ENCODE peak calls at places on chromosomes 1 and 21, in six cellular contexts. One of them, this sample, is unnamed.

GRCh38 chr1:93623875-93624274 is 57.8 kb downstream of the BCAR3 start:
- DNase-seq in tibial nerve: no peak
- DNase-seq in uterus: no peak
- DNase-seq in cardiac muscle cell: no peak
- DNase-seq in MM.1S: no peak
- DNase-seq in BJ: peak
- DNase-seq in this sample: peak

GRCh38 chr1:89719502-89720306 is 86.8 kb downstream of the LRRC8C start:
- DNase-seq in cardiac muscle cell: no peak
- DNase-seq in MM.1S: peak
- DNase-seq in BJ: no peak
- DNase-seq in tibial nerve: no peak
- DNase-seq in uterus: no peak
- DNase-seq in this sample: peak

GRCh38 chr21:38984568-38984967 is 178.8 kb downstream of the ETS2 start:
- DNase-seq in cardiac muscle cell: no peak
- DNase-seq in tibial nerve: no peak
- DNase-seq in uterus: no peak
- DNase-seq in BJ: no peak
- DNase-seq in MM.1S: no peak
- DNase-seq in this sample: no peak

GRCh38 chr1:243447844-243448243 is 192.0 kb downstream of the SDCCAG8 start:
- DNase-seq in MM.1S: no peak
- DNase-seq in BJ: no peak
- DNase-seq in cardiac muscle cell: no peak
- DNase-seq in uterus: no peak
- DNase-seq in tibial nerve: no peak
- DNase-seq in this sample: no peak

GRCh38 chr1:17207966-17208418 is 3.1 kb downstream of the PADI1 start:
- DNase-seq in tibial nerve: no peak
- DNase-seq in MM.1S: no peak
- DNase-seq in uterus: no peak
- DNase-seq in cardiac muscle cell: no peak
- DNase-seq in BJ: no peak
- DNase-seq in this sample: peak

GRCh38 chr21:28212056-28212455 is 780.6 kb downstream of the LTN1 start:
- DNase-seq in cardiac muscle cell: no peak
- DNase-seq in uterus: peak
- DNase-seq in BJ: no peak
- DNase-seq in tibial nerve: no peak
- DNase-seq in MM.1S: no peak
- DNase-seq in this sample: no peak

GRCh38 chr1:30038134-30039025 is 685.0 kb downstream of the MATN1 start:
- DNase-seq in tibial nerve: no peak
- DNase-seq in MM.1S: no peak
- DNase-seq in cardiac muscle cell: no peak
- DNase-seq in uterus: no peak
- DNase-seq in BJ: no peak
- DNase-seq in this sample: no peak

GRCh38 chr1:86487805-86488141 is 19.0 kb downstream of the CLCA1 start:
- DNase-seq in MM.1S: no peak
- DNase-seq in BJ: no peak
- DNase-seq in tibial nerve: no peak
- DNase-seq in cardiac muscle cell: no peak
- DNase-seq in uterus: no peak
- DNase-seq in this sample: no peak

GRCh38 chr1:33348676-33349080 is 27.8 kb upstream of the A3GALT2 start:
- DNase-seq in uterus: no peak
- DNase-seq in MM.1S: peak
- DNase-seq in cardiac muscle cell: no peak
- DNase-seq in BJ: no peak
- DNase-seq in tibial nerve: no peak
- DNase-seq in this sample: no peak

GRCh38 chr21:36719614-36720013 is 20.7 kb downstream of the SIM2 start:
- DNase-seq in MM.1S: no peak
- DNase-seq in uterus: no peak
- DNase-seq in tibial nerve: no peak
- DNase-seq in cardiac muscle cell: no peak
- DNase-seq in BJ: no peak
- DNase-seq in this sample: no peak

GRCh38 chr1:228735871-228736586 is 750 bp downstream of the RHOU start:
- DNase-seq in uterus: peak
- DNase-seq in BJ: no peak
- DNase-seq in cardiac muscle cell: peak
- DNase-seq in MM.1S: peak
- DNase-seq in tibial nerve: peak
- DNase-seq in this sample: no peak

GRCh38 chr1:71339238-71339637 is 258.4 kb upstream of the ZRANB2 start:
- DNase-seq in cardiac muscle cell: no peak
- DNase-seq in tibial nerve: no peak
- DNase-seq in MM.1S: no peak
- DNase-seq in uterus: no peak
- DNase-seq in BJ: no peak
- DNase-seq in this sample: peak

GRCh38 chr1:71345491-71345890 is 264.7 kb upstream of the ZRANB2 start:
- DNase-seq in BJ: no peak
- DNase-seq in cardiac muscle cell: no peak
- DNase-seq in MM.1S: no peak
- DNase-seq in tibial nerve: no peak
- DNase-seq in uterus: no peak
- DNase-seq in this sample: no peak

DNA sequence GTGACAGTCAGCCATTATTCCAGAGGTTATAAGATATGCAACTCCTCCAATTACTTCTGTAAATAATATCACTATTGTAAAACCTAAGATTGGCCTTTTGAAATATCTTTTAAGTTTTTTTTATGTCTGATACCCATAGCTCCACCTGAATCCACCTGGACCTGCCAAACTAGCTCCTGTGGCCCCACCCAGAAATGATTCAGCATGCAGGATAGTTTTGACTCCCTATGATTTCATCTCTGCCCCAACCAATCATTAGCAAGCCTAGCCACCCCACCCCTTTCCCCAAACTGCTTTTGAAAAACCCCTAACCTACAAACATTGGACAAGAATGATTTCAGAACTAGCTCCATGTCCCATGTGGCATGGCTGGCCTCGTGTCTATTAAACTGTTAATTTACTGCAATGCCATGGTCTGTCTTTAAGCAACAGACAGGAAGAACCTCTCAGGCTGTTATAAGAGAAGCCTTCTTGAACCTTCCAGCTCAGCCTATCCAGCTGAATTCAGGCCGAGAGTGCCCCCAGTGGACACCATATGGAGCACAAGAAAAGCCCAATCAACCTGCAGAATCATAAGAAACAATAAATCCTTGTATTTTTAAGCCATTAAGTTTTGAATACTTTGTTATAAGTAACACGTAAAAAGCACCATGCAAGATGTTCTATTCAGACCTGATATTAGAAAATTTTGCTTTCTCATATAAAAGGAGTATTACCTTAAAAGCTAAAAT is 263.0 kb upstream of the ZRANB2 start:
- DNase-seq in uterus: no peak
- DNase-seq in BJ: no peak
- DNase-seq in cardiac muscle cell: no peak
- DNase-seq in tibial nerve: no peak
- DNase-seq in MM.1S: no peak
- DNase-seq in this sample: no peak
- TF ChIP-seq CTCF in uterus: no peak
- TF ChIP-seq CTCF in BJ: peak
- TF ChIP-seq CTCF in cardiac muscle cell: no peak
- TF ChIP-seq CTCF in tibial nerve: no peak
- TF ChIP-seq CTCF in MM.1S: peak
- TF ChIP-seq CTCF in this sample: no peak

DNA sequence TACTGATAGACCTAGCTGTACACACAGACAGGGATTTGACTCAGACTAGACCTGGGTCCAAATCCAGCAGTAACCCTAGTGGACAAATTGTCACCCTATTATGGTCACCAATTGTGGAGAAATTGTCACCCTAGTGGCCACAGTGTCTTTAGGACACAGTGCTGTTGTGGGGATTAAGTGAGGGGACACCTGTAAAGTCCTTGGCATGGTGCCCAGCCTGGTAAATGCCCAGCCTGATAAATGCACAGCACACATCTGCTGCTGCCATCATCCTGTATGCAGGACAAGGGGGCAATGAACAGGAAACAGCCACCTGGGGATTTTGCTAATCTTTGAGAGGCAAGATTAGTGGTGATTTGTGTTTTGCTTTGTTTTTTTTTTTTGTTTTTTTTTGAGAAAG is 2.3 kb downstream of the TMEM61 start:
- DNase-seq in tibial nerve: no peak
- DNase-seq in uterus: no peak
- DNase-seq in MM.1S: peak
- DNase-seq in cardiac muscle cell: no peak
- DNase-seq in BJ: no peak
- DNase-seq in this sample: no peak
- TF ChIP-seq CTCF in tibial nerve: no peak
- TF ChIP-seq CTCF in uterus: no peak
- TF ChIP-seq CTCF in MM.1S: no peak
- TF ChIP-seq CTCF in cardiac muscle cell: no peak
- TF ChIP-seq CTCF in BJ: no peak
- TF ChIP-seq CTCF in this sample: no peak

DNA sequence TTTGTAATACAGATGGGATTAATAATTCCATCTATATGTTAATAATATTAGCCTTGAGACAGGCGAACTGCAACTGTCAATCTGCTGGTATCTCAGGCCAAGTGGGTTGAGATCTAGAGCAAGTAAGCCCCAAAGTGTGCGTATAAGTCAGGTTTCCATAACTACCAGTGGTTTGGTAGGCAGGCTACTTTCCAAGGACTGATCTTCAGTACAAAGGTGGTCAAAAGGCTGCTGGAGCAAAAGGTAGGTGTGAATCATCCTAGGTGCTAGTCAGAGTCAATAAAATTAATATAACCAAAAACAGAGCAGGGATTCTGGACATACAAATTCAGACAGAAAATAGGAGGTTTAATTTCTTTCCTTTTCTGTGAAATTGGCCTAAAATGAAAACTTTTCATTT is 328.0 kb downstream of the TGFB2 start:
- DNase-seq in BJ: no peak
- DNase-seq in uterus: no peak
- DNase-seq in tibial nerve: no peak
- DNase-seq in MM.1S: no peak
- DNase-seq in cardiac muscle cell: no peak
- DNase-seq in this sample: no peak
- TF ChIP-seq CTCF in BJ: no peak
- TF ChIP-seq CTCF in uterus: no peak
- TF ChIP-seq CTCF in tibial nerve: no peak
- TF ChIP-seq CTCF in MM.1S: no peak
- TF ChIP-seq CTCF in cardiac muscle cell: no peak
- TF ChIP-seq CTCF in this sample: no peak

GRCh38 chr1:168636642-168637111 is 60.3 kb downstream of the XCL1 start:
- DNase-seq in MM.1S: peak
- DNase-seq in uterus: no peak
- DNase-seq in cardiac muscle cell: peak
- DNase-seq in BJ: no peak
- DNase-seq in tibial nerve: no peak
- DNase-seq in this sample: peak

GRCh38 chr1:168637350-168637991 is 61.1 kb downstream of the XCL1 start:
- DNase-seq in MM.1S: peak
- DNase-seq in BJ: no peak
- DNase-seq in uterus: no peak
- DNase-seq in cardiac muscle cell: peak
- DNase-seq in tibial nerve: no peak
- DNase-seq in this sample: peak

GRCh38 chr1:168635129-168635528 is 58.7 kb downstream of the XCL1 start:
- DNase-seq in MM.1S: no peak
- DNase-seq in BJ: no peak
- DNase-seq in uterus: no peak
- DNase-seq in cardiac muscle cell: no peak
- DNase-seq in tibial nerve: no peak
- DNase-seq in this sample: no peak

GRCh38 chr1:168638884-168639283 is 62.5 kb downstream of the XCL1 start:
- DNase-seq in uterus: no peak
- DNase-seq in BJ: no peak
- DNase-seq in MM.1S: no peak
- DNase-seq in cardiac muscle cell: no peak
- DNase-seq in tibial nerve: no peak
- DNase-seq in this sample: no peak

GRCh38 chr1:168636200-168636599 is 59.8 kb downstream of the XCL1 start:
- DNase-seq in tibial nerve: no peak
- DNase-seq in MM.1S: peak
- DNase-seq in cardiac muscle cell: no peak
- DNase-seq in BJ: no peak
- DNase-seq in uterus: no peak
- DNase-seq in this sample: peak
- TF ChIP-seq CTCF in tibial nerve: no peak
- TF ChIP-seq CTCF in MM.1S: peak
- TF ChIP-seq CTCF in cardiac muscle cell: no peak
- TF ChIP-seq CTCF in BJ: no peak
- TF ChIP-seq CTCF in uterus: no peak
- TF ChIP-seq CTCF in this sample: peak

GRCh38 chr1:8818325-8818775 is 910 bp upstream of the RERE start:
- DNase-seq in cardiac muscle cell: no peak
- DNase-seq in BJ: no peak
- DNase-seq in uterus: peak
- DNase-seq in tibial nerve: no peak
- DNase-seq in MM.1S: no peak
- DNase-seq in this sample: peak

GRCh38 chr1:8815582-8816285 is 1.7 kb downstream of the RERE start:
- DNase-seq in cardiac muscle cell: peak
- DNase-seq in MM.1S: no peak
- DNase-seq in tibial nerve: no peak
- DNase-seq in BJ: no peak
- DNase-seq in uterus: no peak
- DNase-seq in this sample: peak

GRCh38 chr1:8816831-8817412 is 518 bp downstream of the RERE start:
- DNase-seq in cardiac muscle cell: peak
- DNase-seq in BJ: no peak
- DNase-seq in uterus: peak
- DNase-seq in tibial nerve: no peak
- DNase-seq in MM.1S: peak
- DNase-seq in this sample: peak

GRCh38 chr1:8816306-8816705 is 1.1 kb downstream of the RERE start:
- DNase-seq in BJ: no peak
- DNase-seq in cardiac muscle cell: no peak
- DNase-seq in MM.1S: no peak
- DNase-seq in tibial nerve: no peak
- DNase-seq in uterus: no peak
- DNase-seq in this sample: peak

GRCh38 chr1:8817413-8818324 is at the start of gene RERE:
- DNase-seq in cardiac muscle cell: peak
- DNase-seq in MM.1S: peak
- DNase-seq in tibial nerve: peak
- DNase-seq in BJ: peak
- DNase-seq in uterus: peak
- DNase-seq in this sample: peak
- TF ChIP-seq CTCF in cardiac muscle cell: peak
- TF ChIP-seq CTCF in MM.1S: no peak
- TF ChIP-seq CTCF in tibial nerve: peak
- TF ChIP-seq CTCF in BJ: no peak
- TF ChIP-seq CTCF in uterus: no peak
- TF ChIP-seq CTCF in this sample: no peak

This sample was measured in MCF 10A.